ENCODE peak calls at places on chromosomes 4 and X, in seven cellular contexts. T, O, G, B, Y, C and D are unnamed samples.

GRCh38 chr4:31089815-31090214 is 369.6 kb downstream of the PCDH7 start:
- DNase-seq in Y (no peak), B (no peak), C (no peak), T (no peak), O (no peak), G (no peak), D (no peak)

GRCh38 chrX:64885850-64886249 is 90.4 kb downstream of the ZC4H2 start:
- DNase-seq in C (no peak), B (no peak), G (no peak), Y (no peak), T (no peak), O (no peak), D (no peak)

GRCh38 chr4:21134994-21135393 is 434.7 kb downstream of the PACRGL start:
- DNase-seq in Y (no peak), C (no peak), O (no peak), G (no peak), B (no peak), T (no peak), D (no peak)

GRCh38 chrX:136847874-136848273 is 32.7 kb downstream of the RBMX start:
- DNase-seq in O (no peak), G (no peak), Y (no peak), C (no peak), B (no peak), T (no peak), D (no peak)

GRCh38 chr4:30776921-30777415 is 56.8 kb downstream of the PCDH7 start:
- DNase-seq in G (no peak), C (no peak), B (no peak), Y (no peak), O (no peak), T (no peak), D (no peak)

GRCh38 chr4:167218022-167218608 is 16.2 kb downstream of the SPOCK3 start:
- DNase-seq in O (no peak), B (no peak), C (no peak), G (no peak), T (no peak), Y (no peak), D (no peak)

GRCh38 chr4:76830612-76831474 is 67.1 kb downstream of the SOWAHB start:
- DNase-seq in O (peak; percentile 69), C (no peak), Y (peak; percentile 91), T (no peak), B (no peak), G (no peak), D (no peak)

GRCh38 chr4:69718376-69719293 is 41.8 kb downstream of the SULT1B1 start:
- DNase-seq in Y (no peak), B (no peak), T (no peak), C (no peak), G (no peak), O (no peak), D (no peak)

GRCh38 chr4:105306158-105306781 is 159.6 kb downstream of the TET2 start:
- DNase-seq in B (no peak), G (peak; percentile 69), O (no peak), Y (no peak), T (no peak), C (no peak), D (peak; percentile 53)

GRCh38 chr4:17576932-17577659 is at the start of gene LAP3:
- DNase-seq in B (peak; percentile 100), G (peak; percentile 95), C (peak; percentile 99), O (peak; percentile 99), T (peak; percentile 99), Y (peak; percentile 90), D (peak; percentile 96)

GRCh38 chr4:159227984-159228383 is 125.1 kb downstream of the RAPGEF2 start:
- DNase-seq in G (no peak), T (peak; percentile 35), O (peak; percentile 89), C (peak; percentile 74), B (peak; percentile 88), Y (peak; percentile 24), D (no peak)

GRCh38 chr4:133316874-133317273 is 167.8 kb downstream of the PCDH10 start:
- DNase-seq in T (no peak), O (no peak), B (no peak), C (no peak), G (no peak), Y (no peak), D (no peak)

GRCh38 chrX:151899622-151900021 is 13.1 kb upstream of the MAGEA4 start:
- DNase-seq in Y (no peak), G (no peak), T (no peak), O (no peak), C (no peak), B (no peak), D (no peak)

GRCh38 chrX:141989802-141990201 is 86.1 kb downstream of the MAGEC1 start:
- DNase-seq in Y (no peak), C (no peak), B (no peak), O (no peak), T (no peak), G (no peak), D (no peak)

GRCh38 chr4:168537086-168537485 is 40.2 kb downstream of the PALLD start:
- DNase-seq in O (no peak), Y (no peak), G (no peak), B (no peak), C (no peak), T (no peak), D (no peak)

GRCh38 chrX:11412715-11413623 is 119.8 kb downstream of the AMELX start:
- DNase-seq in O (no peak), T (no peak), Y (no peak), B (no peak), G (no peak), C (no peak), D (no peak)

GRCh38 chr4:129138762-129139496 is 43.0 kb downstream of the C4orf33 start:
- DNase-seq in G (no peak), C (no peak), O (no peak), B (no peak), Y (no peak), T (no peak), D (no peak)

GRCh38 chr4:129143359-129143758 is 47.4 kb downstream of the C4orf33 start:
- DNase-seq in C (no peak), T (no peak), B (no peak), O (no peak), Y (no peak), G (no peak), D (no peak)

GRCh38 chr4:129144755-129145206 is 48.8 kb downstream of the C4orf33 start:
- DNase-seq in C (no peak), G (no peak), Y (peak; percentile 12), T (no peak), B (no peak), O (no peak), D (no peak)

GRCh38 chr4:129136433-129136832 is 40.5 kb downstream of the C4orf33 start:
- DNase-seq in O (no peak), G (no peak), Y (no peak), T (no peak), C (no peak), B (peak; percentile 66), D (no peak)

GRCh38 chr4:129140521-129140920 is 44.6 kb downstream of the C4orf33 start:
- DNase-seq in G (no peak), Y (no peak), O (no peak), B (no peak), C (no peak), T (no peak), D (no peak)
- TF ChIP-seq CTCF in G (no peak), Y (no peak), O (no peak), B (no peak), C (no peak), T (no peak), D (no peak)

DNA sequence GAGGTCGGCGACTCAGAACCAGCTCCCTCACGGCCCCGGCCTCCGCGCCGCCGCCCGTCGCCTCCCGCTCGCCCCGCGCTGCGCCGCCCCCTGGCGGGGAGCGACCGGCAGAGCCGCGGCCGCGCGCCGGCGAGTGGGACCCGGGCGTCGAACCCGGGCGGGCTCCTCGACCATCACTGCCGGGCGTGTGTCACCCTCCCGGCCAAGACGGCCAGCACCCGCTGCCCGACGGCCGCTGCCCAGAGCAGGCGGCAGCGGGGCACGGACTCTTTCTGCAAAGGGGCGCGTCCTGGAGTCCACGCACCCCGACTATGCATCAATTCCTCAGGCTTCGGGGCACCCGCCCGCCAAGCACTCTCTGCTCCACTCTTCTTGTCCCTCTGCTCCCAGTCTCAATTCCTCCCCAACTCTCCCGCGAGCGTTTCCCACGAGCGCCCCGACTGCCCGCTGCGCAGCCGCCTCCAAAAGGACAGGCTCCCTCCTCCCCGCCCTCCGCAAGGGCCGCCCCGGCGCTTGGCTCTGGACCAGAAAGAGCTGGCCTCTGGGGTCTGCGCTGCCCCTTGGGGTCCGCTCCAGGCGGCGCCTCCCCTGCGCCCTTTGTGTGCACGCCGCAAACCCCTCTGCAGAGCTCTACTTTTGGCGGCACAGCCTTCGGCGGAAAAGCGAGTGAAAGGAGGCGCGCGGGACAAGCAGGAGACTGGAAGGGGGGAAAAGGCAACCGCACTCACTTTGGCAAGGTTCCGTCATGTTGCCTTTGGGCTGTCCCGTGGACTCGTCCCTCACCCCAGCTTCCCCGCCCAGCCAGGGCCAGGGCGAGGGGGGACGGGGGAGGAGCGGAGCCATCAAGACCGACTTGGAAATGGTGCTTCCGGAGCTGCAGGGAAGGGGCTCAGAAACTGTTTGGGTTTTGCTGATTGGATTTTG is 1.1 kb downstream of the PDE5A start:
- DNase-seq in G (peak; percentile 89), C (peak; percentile 74), T (peak; percentile 27), O (no peak), Y (no peak), B (peak; percentile 90), D (peak; percentile 87)
- TF ChIP-seq CTCF in G (peak; percentile 70), C (peak; percentile 47), T (peak; percentile 91), O (peak; percentile 49), Y (no peak), B (no peak), D (peak; percentile 92)

GRCh38 chr4:5782829-5783476 is 72.0 kb downstream of the EVC start:
- DNase-seq in B (peak; percentile 10), C (no peak), Y (no peak), G (no peak), O (peak; percentile 34), T (no peak), D (no peak)

GRCh38 chr4:5783486-5783885 is 72.5 kb downstream of the EVC start:
- DNase-seq in T (no peak), C (no peak), G (no peak), O (peak; percentile 36), Y (no peak), B (peak; percentile 61), D (no peak)

GRCh38 chr4:5785806-5786680 is 75.0 kb downstream of the EVC start:
- DNase-seq in O (peak; percentile 43), G (no peak), Y (no peak), C (no peak), T (no peak), B (peak; percentile 39), D (no peak)

GRCh38 chr4:5784021-5784420 is 73.0 kb downstream of the EVC start:
- DNase-seq in T (no peak), Y (no peak), B (peak; percentile 53), G (no peak), O (no peak), C (no peak), D (no peak)

GRCh38 chr4:5784960-5785611 is 74.1 kb downstream of the EVC start:
- DNase-seq in C (no peak), B (peak; percentile 73), T (no peak), O (peak; percentile 61), G (no peak), Y (no peak), D (no peak)
- TF ChIP-seq CTCF in C (no peak), B (no peak), T (no peak), O (no peak), G (no peak), Y (peak; percentile 4), D (no peak)

DNA sequence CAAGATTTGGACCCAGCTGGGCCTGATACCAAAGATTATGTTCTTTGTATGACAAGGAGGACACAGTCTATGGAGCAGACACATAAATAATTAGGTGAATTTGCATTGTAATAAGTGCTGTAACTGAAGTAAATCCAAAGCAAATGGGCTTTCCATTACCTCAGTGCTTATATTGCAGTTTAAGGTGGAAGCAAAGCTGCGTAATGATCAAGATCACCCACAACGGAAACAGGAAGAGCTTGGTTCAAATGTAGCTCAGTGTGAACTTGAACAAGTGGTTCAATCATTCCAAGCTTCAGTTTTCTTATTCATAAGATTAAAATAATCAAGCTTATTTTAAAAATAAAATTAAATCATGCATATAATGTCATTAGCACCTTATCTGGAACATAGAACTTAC is 19.1 kb upstream of the RASGEF1B start:
- DNase-seq in C (no peak), O (no peak), B (no peak), T (no peak), G (no peak), Y (no peak), D (no peak)
- TF ChIP-seq CTCF in C (no peak), O (no peak), B (no peak), T (no peak), G (no peak), Y (no peak), D (no peak)